ENCODE peak calls at places on chromosomes 4 and X, in four cellular contexts. U is PC-3; P is CD8-positive, alpha-beta T cell; F is suprapubic skin. X is an unnamed sample.

GRCh38 chr4:127518022-127518421 is 114.7 kb upstream of the INTU start:
- DNase-seq in U (no peak), F (no peak), P (no peak), X (no peak)

GRCh38 chr4:109745830-109746229 is 16.0 kb upstream of the PLA2G12A start:
- DNase-seq in P (no peak), F (no peak), U (no peak), X (no peak)

GRCh38 chrX:68685722-68686683 is 38.5 kb downstream of the STARD8 start:
- DNase-seq in F (no peak), U (no peak), P (no peak), X (no peak)

GRCh38 chrX:63922221-63922620 is 137.2 kb upstream of the ARHGEF9 start:
- DNase-seq in P (no peak), F (no peak), U (peak), X (no peak)

GRCh38 chr4:184416913-184417734 is 57.2 kb downstream of the IRF2 start:
- DNase-seq in U (no peak), F (no peak), P (peak), X (no peak)

GRCh38 chr4:610411-611261 is 14.7 kb upstream of the PDE6B start:
- DNase-seq in F (no peak), U (peak), P (no peak), X (peak)

GRCh38 chr4:39664828-39665731 is 26.4 kb upstream of the SMIM14 start:
- DNase-seq in P (no peak), F (no peak), U (no peak), X (no peak)

GRCh38 chr4:88989990-88990389 is 67.0 kb downstream of the FAM13A start:
- DNase-seq in F (no peak), P (no peak), U (no peak), X (no peak)

GRCh38 chrX:22325091-22325490 is 52.4 kb downstream of the CBLL2 start:
- DNase-seq in P (no peak), U (no peak), F (no peak), X (no peak)

GRCh38 chrX:40152173-40152705 is 54.5 kb upstream of the BCOR start:
- DNase-seq in F (no peak), P (no peak), U (peak), X (no peak)

GRCh38 chr4:164509951-164510350 is 244.0 kb upstream of the SMIM31 start:
- DNase-seq in P (no peak), U (peak), F (no peak), X (no peak)

GRCh38 chr4:2364654-2365053 is 53.8 kb downstream of the ZFYVE28 start:
- DNase-seq in P (peak), F (peak), U (peak), X (no peak)

GRCh38 chr4:114867291-114867690 is 246.1 kb downstream of the NDST4 start:
- DNase-seq in U (no peak), P (no peak), F (no peak), X (no peak)

GRCh38 chrX:11380187-11380586 is 87.0 kb downstream of the AMELX start:
- DNase-seq in U (peak), F (no peak), P (no peak), X (no peak)

GRCh38 chr4:112318239-112319142 is 21.3 kb downstream of the ALPK1 start:
- DNase-seq in F (no peak), U (no peak), P (no peak), X (no peak)

GRCh38 chr4:52588771-52589591 is 70.1 kb downstream of the USP46 start:
- DNase-seq in F (no peak), U (no peak), P (peak), X (no peak)

GRCh38 chr4:16727218-16727617 is 171.2 kb downstream of the LDB2 start:
- DNase-seq in U (no peak), P (no peak), F (no peak), X (no peak)

GRCh38 chrX:23503835-23504539 is 163.3 kb upstream of the PRDX4 start:
- DNase-seq in P (no peak), U (peak), F (no peak), X (no peak)

GRCh38 chr4:52627876-52628275 is 31.2 kb downstream of the USP46 start:
- DNase-seq in F (no peak), U (no peak), P (no peak), X (peak)

GRCh38 chr4:94561249-94562024 is 109.7 kb downstream of the PDLIM5 start:
- DNase-seq in P (no peak), F (no peak), U (peak), X (no peak)

GRCh38 chr4:2292679-2293108 is 30.8 kb upstream of the MXD4 start:
- DNase-seq in U (no peak), P (no peak), F (peak), X (no peak)

GRCh38 chrX:10011261-10011931 is 44.2 kb downstream of the CLDN34 start:
- DNase-seq in U (no peak), F (no peak), P (no peak), X (peak)

GRCh38 chrX:113741744-113742143 is 842.1 kb upstream of the HTR2C start:
- DNase-seq in U (peak), F (no peak), P (no peak), X (no peak)

GRCh38 chrX:44708470-44708869 is 135.4 kb upstream of the DUSP21 start:
- DNase-seq in P (no peak), F (no peak), U (no peak), X (no peak)

DNA sequence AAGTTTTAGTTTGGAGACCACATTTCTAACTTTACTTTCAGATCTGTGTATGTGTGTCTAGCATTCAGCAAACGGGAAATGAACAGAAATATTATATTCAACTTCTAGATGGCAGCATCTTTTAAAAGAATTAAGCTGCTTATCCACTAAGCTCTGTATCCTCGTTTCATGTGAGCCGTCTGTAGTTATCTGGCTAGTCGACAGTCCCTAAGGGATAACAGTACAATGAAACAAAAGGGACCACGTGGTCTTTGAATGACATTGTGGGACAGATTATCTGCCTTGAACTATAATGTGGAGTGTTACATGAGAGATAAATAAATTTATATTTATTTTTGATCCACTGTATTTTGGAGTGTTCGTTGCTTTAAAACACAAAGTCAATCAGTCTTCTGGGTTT is 35.8 kb upstream of the PRSS12 start:
- DNase-seq in U (no peak), P (no peak), F (no peak), X (no peak)
- TF ChIP-seq CTCF in U (no peak), P (no peak), F (no peak), X (no peak)

GRCh38 chr4:105474110-105474518 is 252 bp upstream of the PPA2 start:
- DNase-seq in U (no peak), P (peak), F (peak), X (peak)

GRCh38 chr4:105471566-105472176 is 2.2 kb downstream of the PPA2 start:
- DNase-seq in U (peak), P (peak), F (peak), X (peak)

GRCh38 chr4:105472871-105473339 is 957 bp downstream of the PPA2 start:
- DNase-seq in U (peak), F (no peak), P (no peak), X (no peak)

DNA sequence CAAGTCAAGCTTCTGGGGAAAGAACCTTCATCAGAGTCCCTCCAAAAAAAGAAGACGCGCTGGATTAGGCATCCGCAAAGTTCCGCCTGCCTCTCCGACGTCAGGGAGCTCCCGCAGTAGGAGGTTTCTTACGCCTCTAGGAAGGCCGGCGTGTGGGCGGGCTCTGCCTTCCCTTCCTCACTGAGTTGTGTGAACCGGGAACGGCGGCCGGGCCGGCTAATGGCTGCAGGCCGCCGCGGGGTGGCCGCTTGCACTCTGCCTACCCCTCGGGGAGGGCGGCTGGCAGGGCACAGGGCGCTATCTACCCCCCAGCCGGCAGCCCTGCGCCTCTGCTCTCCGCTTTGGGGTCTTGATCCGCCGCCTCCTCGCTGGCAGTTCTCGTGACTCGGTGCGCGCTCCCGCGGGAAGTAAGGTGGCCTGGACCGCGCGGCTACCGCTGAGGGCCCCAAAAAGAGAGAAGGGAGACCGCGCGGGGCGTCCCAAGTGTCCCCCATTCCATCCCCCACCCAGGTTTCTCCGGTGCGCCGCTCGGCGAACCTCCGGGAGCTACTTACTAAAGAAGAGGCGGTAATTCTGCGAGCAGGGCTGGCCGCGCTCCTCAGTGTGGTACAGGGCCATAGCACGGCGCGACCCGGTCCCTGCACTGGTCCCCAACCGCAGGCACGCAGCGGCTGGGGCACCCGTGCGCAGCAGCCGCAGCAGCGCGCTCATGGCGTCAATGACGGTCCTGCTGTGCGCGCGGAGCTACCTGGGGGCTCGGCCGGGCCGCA is at the start of gene PPA2:
- DNase-seq in F (peak), U (peak), P (peak), X (peak)
- TF ChIP-seq CTCF in F (no peak), U (no peak), P (peak), X (no peak)

GRCh38 chr4:186918466-186918865 is 194.8 kb upstream of the FAT1 start:
- DNase-seq in P (no peak), U (no peak), F (no peak), X (no peak)

GRCh38 chr4:186906722-186907121 is 183.1 kb upstream of the FAT1 start:
- DNase-seq in F (no peak), P (no peak), U (no peak), X (no peak)

GRCh38 chr4:186910385-186910784 is 186.7 kb upstream of the FAT1 start:
- DNase-seq in P (no peak), U (no peak), F (no peak), X (no peak)

GRCh38 chr4:186915816-186916215 is 192.2 kb upstream of the FAT1 start:
- DNase-seq in P (no peak), U (no peak), F (no peak), X (no peak)

DNA sequence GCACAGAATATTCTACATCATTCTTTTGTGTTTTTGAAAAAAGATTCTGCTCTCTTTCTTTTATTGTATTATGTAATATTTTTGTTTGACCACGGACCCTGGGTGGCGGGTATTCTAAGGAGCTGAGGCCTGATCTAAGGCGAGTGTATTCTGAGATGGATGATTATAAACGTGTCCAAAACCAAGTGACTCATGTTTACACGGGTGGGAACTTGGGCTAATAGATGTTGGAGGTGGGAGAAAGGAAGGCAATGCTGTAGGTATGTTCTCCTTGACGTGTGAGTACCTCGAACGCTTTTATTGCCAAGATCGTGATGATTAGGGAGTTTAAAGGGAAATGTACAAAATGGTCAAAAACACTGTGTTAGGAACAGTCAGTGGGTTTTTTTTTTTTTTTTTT is 188.9 kb upstream of the FAT1 start:
- DNase-seq in F (no peak), P (no peak), U (no peak), X (no peak)
- TF ChIP-seq CTCF in F (no peak), P (no peak), U (no peak), X (no peak)

GRCh38 chr4:152369903-152370296 is 166.0 kb downstream of the FBXW7 start:
- DNase-seq in P (no peak), F (no peak), U (peak), X (no peak)
- TF ChIP-seq CTCF in P (peak), F (no peak), U (peak), X (no peak)

DNA sequence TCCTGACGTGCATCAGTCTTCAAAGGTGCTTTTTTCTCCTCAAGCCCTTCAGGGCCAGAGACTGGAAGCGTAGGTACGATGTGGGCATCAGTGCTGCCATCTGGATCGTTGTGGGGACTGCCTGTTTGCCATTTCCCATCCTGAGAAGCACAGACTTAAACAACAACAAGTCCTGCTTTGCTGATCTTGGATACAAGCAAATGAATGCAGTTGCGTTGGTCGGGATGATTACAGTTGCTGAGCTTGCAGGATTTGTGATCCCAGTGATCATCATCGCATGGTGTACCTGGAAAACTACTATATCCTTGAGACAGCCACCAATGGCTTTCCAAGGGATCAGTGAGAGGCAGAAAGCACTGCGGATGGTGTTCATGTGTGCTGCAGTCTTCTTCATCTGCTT is 15.7 kb downstream of the P2RY10 start:
- DNase-seq in P (no peak), U (no peak), F (no peak), X (no peak)
- TF ChIP-seq CTCF in P (no peak), U (no peak), F (no peak), X (no peak)

X was measured in lower leg skin.